ENCODE peak calls at places on chromosomes 7 and 10, in four cellular contexts. J, Z, U and A are unnamed samples.

GRCh38 chr7:137935849-137936508 is 65.9 kb downstream of the CREB3L2 start:
- DNase-seq in Z (no peak), J (no peak), U (no peak), A (no peak)

GRCh38 chr10:24465124-24465874 is 256.4 kb downstream of the KIAA1217 start:
- DNase-seq in J (peak; percentile 40), U (no peak), Z (no peak), A (peak; percentile 30)

GRCh38 chr7:20352573-20353304 is 22.0 kb downstream of the ITGB8 start:
- DNase-seq in Z (no peak), U (no peak), J (peak; percentile 95), A (no peak)

GRCh38 chr10:23037561-23037960 is 57.8 kb upstream of the MSRB2 start:
- DNase-seq in J (no peak), U (no peak), Z (no peak), A (no peak)

GRCh38 chr10:69101451-69102095 is 13.7 kb downstream of the SRGN start:
- DNase-seq in Z (no peak), U (no peak), J (no peak), A (no peak)

GRCh38 chr10:79179404-79180309 is 110.9 kb downstream of the ZMIZ1 start:
- DNase-seq in U (no peak), Z (no peak), J (no peak), A (no peak)

GRCh38 chr7:113562242-113562641 is 356.6 kb downstream of the PPP1R3A start:
- DNase-seq in U (no peak), Z (no peak), J (no peak), A (no peak)

GRCh38 chr7:45654341-45654740 is 80.2 kb downstream of the ADCY1 start:
- DNase-seq in U (no peak), J (no peak), Z (no peak), A (no peak)

GRCh38 chr7:81776972-81777371 is 7.1 kb upstream of the HGF start:
- DNase-seq in Z (no peak), U (no peak), J (no peak), A (no peak)

GRCh38 chr7:47266799-47267198 is 315.1 kb downstream of the TNS3 start:
- DNase-seq in U (no peak), Z (no peak), J (no peak), A (peak; percentile 44)

GRCh38 chr7:148622887-148623585 is 32.5 kb downstream of the C7orf33 start:
- DNase-seq in Z (no peak), U (no peak), J (no peak), A (no peak)

GRCh38 chr7:44379366-44380178 is 54.2 kb upstream of the CAMK2B start:
- DNase-seq in J (no peak), Z (no peak), U (no peak), A (no peak)

GRCh38 chr10:99843310-99843709 is 60.9 kb downstream of the ABCC2 start:
- DNase-seq in U (no peak), Z (no peak), J (no peak), A (no peak)

GRCh38 chr7:78434281-78434680 is 635.7 kb downstream of the PHTF2 start:
- DNase-seq in Z (no peak), U (no peak), J (no peak), A (no peak)

GRCh38 chr10:21334891-21335696 is 190.4 kb downstream of the SKIDA1 start:
- DNase-seq in J (peak; percentile 80), Z (peak; percentile 67), U (no peak), A (no peak)

GRCh38 chr7:129383542-129384132 is 50.6 kb upstream of the STRIP2 start:
- DNase-seq in U (no peak), Z (no peak), J (no peak), A (no peak)

GRCh38 chr10:59240581-59241183 is 64.2 kb downstream of the PHYHIPL start:
- DNase-seq in Z (no peak), U (no peak), J (peak; percentile 18), A (no peak)

GRCh38 chr7:142587578-142588191 is 161.6 kb upstream of the PRSS1 start:
- DNase-seq in Z (no peak), U (no peak), J (peak; percentile 54), A (no peak)

GRCh38 chr7:105975770-105976428 is 12.8 kb downstream of the CDHR3 start:
- DNase-seq in U (no peak), Z (no peak), J (peak; percentile 15), A (no peak)